ENCODE peak calls at places on chromosomes 6 and 20, in four cellular contexts. P is ELF-1; N is AG20443; A is effector CD4-positive, alpha-beta T cell. V is an unnamed sample.

GRCh38 chr6:4599924-4600323 is 176.3 kb upstream of the CDYL start:
- DNase-seq in A (no peak), P (no peak), N (no peak), V (no peak)

GRCh38 chr20:15185913-15186312 is 848.5 kb upstream of the FLRT3 start:
- DNase-seq in P (no peak), N (no peak), A (no peak), V (no peak)

GRCh38 chr6:160202411-160202810 is 56.2 kb downstream of the SLC22A2 start:
- DNase-seq in P (no peak), A (no peak), N (no peak), V (peak)

GRCh38 chr6:135852775-135853174 is 1.3 kb downstream of the PDE7B start:
- DNase-seq in P (no peak), N (no peak), A (no peak), V (no peak)

GRCh38 chr6:157106487-157106886 is 216.8 kb downstream of the TMEM242 start:
- DNase-seq in P (no peak), A (no peak), N (peak), V (peak)

GRCh38 chr6:29737707-29738630 is 14.7 kb downstream of the HLA-F start:
- DNase-seq in N (peak), A (peak), P (peak), V (peak)

GRCh38 chr6:47836046-47836445 is 54.2 kb downstream of the OPN5 start:
- DNase-seq in P (no peak), N (no peak), A (no peak), V (no peak)

GRCh38 chr6:26307830-26308229 is 57.2 kb upstream of the BTN3A2 start:
- DNase-seq in P (no peak), A (no peak), N (no peak), V (no peak)

GRCh38 chr20:38724603-38725457 is 544 bp downstream of the SLC32A1 start:
- DNase-seq in P (peak), A (no peak), N (no peak), V (no peak)

GRCh38 chr20:43507150-43508080 is at the start of gene L3MBTL1:
- DNase-seq in N (peak), A (no peak), P (peak), V (peak)

GRCh38 chr6:125831660-125832059 is 40.9 kb downstream of the NCOA7 start:
- DNase-seq in A (no peak), N (no peak), P (no peak), V (no peak)

GRCh38 chr20:15799871-15800270 is 773.4 kb downstream of the KIF16B start:
- DNase-seq in P (no peak), A (no peak), N (no peak), V (no peak)

GRCh38 chr20:56442381-56443365 is 25.8 kb upstream of the RTF2 start:
- DNase-seq in P (no peak), N (no peak), A (no peak), V (no peak)

GRCh38 chr6:151096691-151097090 is 143.1 kb upstream of the AKAP12 start:
- DNase-seq in N (no peak), A (no peak), P (no peak), V (no peak)

GRCh38 chr6:25138024-25138696 is 141.0 kb upstream of the CARMIL1 start:
- DNase-seq in P (no peak), N (peak), A (peak), V (peak)

GRCh38 chr6:156347251-156348049 is 429.7 kb upstream of the ARID1B start:
- DNase-seq in N (no peak), P (no peak), A (no peak), V (no peak)

GRCh38 chr6:144411506-144412165 is 126.5 kb downstream of the UTRN start:
- DNase-seq in N (peak), A (no peak), P (no peak), V (no peak)

GRCh38 chr6:36963451-36964290 is 9.1 kb downstream of the PI16 start:
- DNase-seq in A (no peak), N (no peak), P (no peak), V (no peak)

GRCh38 chr20:10644458-10645204 is 29.2 kb downstream of the JAG1 start:
- DNase-seq in A (no peak), P (no peak), N (no peak), V (no peak)

GRCh38 chr6:45724511-45724910 is 291.1 kb downstream of the CLIC5 start:
- DNase-seq in P (no peak), N (peak), A (no peak), V (peak)

GRCh38 chr20:3209946-3210317 is 634 bp downstream of the ITPA start:
- DNase-seq in P (no peak), N (peak), A (no peak), V (no peak)

GRCh38 chr6:105402090-105402980 is 547 bp downstream of the PREP start:
- DNase-seq in P (peak), A (peak), N (peak), V (no peak)